ENCODE peak calls at places on chromosome X, in seven cellular contexts. H is HCT116, Z is K562, T is GM12878, B is SK-N-SH, Q is HepG2, E is H1. C is an unnamed sample.

GRCh38 chrX:133983243-133983973 is 2.0 kb downstream of the GPC3 start:
- DNase-seq in T (no peak), Z (no peak), B (no peak), E (no peak), Q (no peak), H (no peak), C (no peak)

GRCh38 chrX:13829995-13830394 is 13.1 kb upstream of the GPM6B start:
- DNase-seq in Z (no peak), E (no peak), Q (no peak), T (no peak), B (no peak), H (no peak), C (no peak)

GRCh38 chrX:150688911-150689451 is 4.2 kb upstream of the MTMR1 start:
- DNase-seq in E (no peak), T (no peak), H (peak; percentile 28), Q (peak; percentile 29), B (no peak), Z (no peak), C (peak; percentile 82)

GRCh38 chrX:41973208-41973607 is 49.9 kb upstream of the CASK start:
- DNase-seq in B (no peak), Z (no peak), T (no peak), H (no peak), Q (no peak), E (no peak), C (no peak)

GRCh38 chrX:23390979-23391378 is 56.3 kb downstream of the PTCHD1 start:
- DNase-seq in E (no peak), Q (no peak), H (no peak), Z (no peak), T (no peak), B (no peak), C (no peak)

GRCh38 chrX:115234220-115234557 is 293 bp upstream of the LRCH2 start:
- DNase-seq in B (no peak), E (no peak), Q (no peak), H (no peak), T (no peak), Z (no peak), C (no peak)

GRCh38 chrX:65920620-65921019 is 119.3 kb downstream of the VSIG4 start:
- DNase-seq in T (no peak), Z (no peak), Q (no peak), E (no peak), H (no peak), B (no peak), C (no peak)

GRCh38 chrX:152245231-152245630 is 106.9 kb upstream of the MAGEA10 start:
- DNase-seq in Z (no peak), T (no peak), Q (no peak), H (no peak), E (no peak), B (no peak), C (no peak)

GRCh38 chrX:72306851-72307645 is 1.3 kb upstream of the CITED1 start:
- DNase-seq in T (no peak), H (peak; percentile 22), E (no peak), Q (peak; percentile 17), Z (peak; percentile 57), B (peak; percentile 87), C (peak; percentile 59)

GRCh38 chrX:142998447-142999208 is 27.1 kb upstream of the SPANXN4 start:
- DNase-seq in T (no peak), Q (no peak), E (no peak), Z (no peak), B (no peak), H (no peak), C (peak; percentile 0)

GRCh38 chrX:101659601-101660063 is at the start of gene ARMCX2:
- DNase-seq in E (peak; percentile 52), Q (no peak), Z (no peak), H (no peak), B (peak; percentile 81), T (no peak), C (peak; percentile 65)

GRCh38 chrX:153824348-153824747 is 6.0 kb downstream of the PDZD4 start:
- DNase-seq in Z (no peak), T (no peak), E (no peak), B (peak; percentile 3), H (no peak), Q (no peak), C (no peak)

GRCh38 chrX:154511761-154512160 is 4.3 kb downstream of the FAM3A start:
- DNase-seq in Z (no peak), Q (no peak), T (no peak), E (no peak), B (no peak), H (no peak), C (no peak)

GRCh38 chrX:149867488-149867887 is 13.5 kb upstream of the MAGEA8 start:
- DNase-seq in B (no peak), Q (no peak), E (no peak), T (no peak), H (no peak), Z (no peak), C (no peak)

GRCh38 chrX:49137492-49137891 is 14.0 kb upstream of the GPKOW start:
- DNase-seq in T (no peak), Z (no peak), E (no peak), B (no peak), H (no peak), Q (peak; percentile 70), C (no peak)

GRCh38 chrX:110146521-110146920 is 143.6 kb downstream of the TMEM164 start:
- DNase-seq in T (no peak), Q (peak; percentile 45), H (peak; percentile 8), Z (peak; percentile 68), B (peak; percentile 55), E (peak; percentile 45), C (peak; percentile 54)

GRCh38 chrX:3757510-3758025 is 44.1 kb upstream of the PRKX start:
- DNase-seq in Q (no peak), Z (no peak), B (no peak), E (no peak), T (no peak), H (no peak), C (no peak)

GRCh38 chrX:41233988-41234387 is 100.0 kb upstream of the DDX3X start:
- DNase-seq in E (no peak), Q (no peak), B (no peak), H (no peak), Z (no peak), T (no peak), C (no peak)

GRCh38 chrX:12447448-12448154 is 309.3 kb downstream of the FRMPD4 start:
- DNase-seq in E (no peak), B (no peak), H (no peak), T (no peak), Z (no peak), Q (no peak), C (no peak)

GRCh38 chrX:104568304-104568915 is 2.4 kb downstream of the IL1RAPL2 start:
- DNase-seq in E (peak; percentile 41), Z (no peak), T (no peak), H (no peak), B (peak; percentile 1), Q (no peak), C (no peak)

GRCh38 chrX:111585337-111585736 is 73.9 kb downstream of the SERTM2 start:
- DNase-seq in Z (peak; percentile 5), H (no peak), Q (no peak), E (no peak), B (no peak), T (no peak), C (no peak)

DNA sequence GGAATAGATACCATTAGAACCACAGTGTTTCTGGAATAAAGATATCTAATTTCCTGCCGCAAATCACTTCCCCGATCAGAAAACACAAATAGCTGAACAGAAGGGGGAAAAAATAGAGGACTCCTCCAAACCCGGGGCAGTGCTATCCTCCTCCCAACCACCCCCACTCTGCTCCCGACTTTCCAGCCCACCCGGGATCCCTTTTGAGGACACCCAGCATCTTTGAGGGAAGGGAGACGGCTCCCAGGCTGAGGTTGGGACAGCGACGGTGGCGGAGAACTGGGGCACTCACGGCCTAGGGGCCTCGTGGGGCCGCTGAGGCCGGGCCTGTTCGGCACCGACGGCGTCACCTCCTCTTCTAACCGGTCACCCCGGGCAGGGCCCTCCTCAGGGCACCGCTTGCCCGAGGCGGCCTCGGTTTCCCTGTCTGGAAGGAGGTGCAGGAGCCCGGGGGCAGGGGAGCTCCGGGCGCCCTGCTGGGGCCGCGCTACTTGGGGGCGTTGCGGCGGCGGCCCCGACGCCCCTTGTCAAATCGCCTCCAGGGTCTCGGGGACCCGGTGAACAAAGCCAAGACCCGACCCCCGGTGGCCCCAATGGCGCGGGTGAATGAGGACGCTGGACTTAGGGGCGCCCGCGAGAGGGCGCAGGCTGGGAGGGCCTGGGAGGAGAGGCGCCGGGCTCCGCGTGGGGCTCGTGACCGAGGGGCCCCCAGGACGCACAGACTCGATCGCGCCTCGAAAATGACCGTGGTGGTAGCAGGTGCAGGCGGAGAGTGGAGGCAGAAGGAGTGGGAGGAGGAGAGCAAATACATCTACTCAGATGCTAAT is 6.9 kb upstream of the ARX start:
- DNase-seq in T (no peak), E (peak; percentile 52), B (no peak), Z (no peak), Q (no peak), H (no peak), C (no peak)
- TF ChIP-seq JUND in T (no peak), E (no peak), B (no peak), Z (no peak), Q (no peak), H (no peak), C (no peak)

DNA sequence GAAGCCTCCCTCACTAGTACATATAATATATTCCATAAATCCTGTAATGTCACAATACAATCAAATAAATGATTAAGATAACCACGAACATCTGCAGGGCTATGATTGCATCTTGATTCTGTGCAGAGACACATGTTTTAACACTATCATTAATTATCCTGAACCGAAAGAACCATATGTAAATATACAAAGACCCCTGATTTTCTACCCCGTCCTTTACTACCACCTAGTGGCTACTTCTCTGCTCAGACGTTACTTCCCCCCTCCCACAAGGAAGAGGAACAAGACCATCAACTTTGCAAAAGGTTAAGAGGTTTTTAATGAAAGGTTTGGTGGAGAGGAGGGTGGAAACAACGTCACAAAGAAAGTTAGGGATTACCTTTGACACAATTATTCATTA is 134.0 kb downstream of the COL4A6 start:
- DNase-seq in B (peak; percentile 9), Q (no peak), Z (peak; percentile 21), E (no peak), T (no peak), H (no peak), C (no peak)
- TF ChIP-seq JUND in B (no peak), Q (no peak), Z (no peak), E (no peak), T (no peak), H (no peak), C (no peak)

DNA sequence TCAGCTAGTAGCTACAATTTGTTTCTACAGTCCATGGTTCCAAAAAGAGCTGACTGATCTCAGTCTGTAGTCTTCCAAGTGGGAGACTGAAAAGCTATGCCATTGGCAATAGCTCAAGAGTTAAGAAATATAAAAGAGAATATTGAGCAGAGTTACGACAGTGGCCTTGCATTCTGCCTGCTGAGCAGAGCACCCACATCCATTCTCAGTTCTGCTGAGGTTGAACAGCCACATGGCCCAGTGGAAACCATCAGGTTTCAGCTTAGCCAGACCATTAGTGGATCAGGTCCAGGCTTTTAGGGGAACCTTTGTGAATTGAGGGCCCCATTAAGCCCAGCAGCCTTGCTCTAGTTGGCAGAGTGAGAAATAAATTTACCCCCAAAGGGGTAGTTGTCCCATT is 28.1 kb downstream of the ZNF81 start:
- DNase-seq in T (no peak), B (no peak), E (no peak), Z (no peak), Q (no peak), H (no peak), C (no peak)
- TF ChIP-seq JUND in T (no peak), B (no peak), E (no peak), Z (no peak), Q (no peak), H (no peak), C (no peak)

GRCh38 chrX:25003066-25003849 is 12.5 kb downstream of the ARX start:
- DNase-seq in B (no peak), Q (no peak), Z (no peak), E (no peak), H (no peak), T (no peak), C (no peak)
- TF ChIP-seq JUND in B (no peak), Q (no peak), Z (no peak), E (no peak), H (no peak), T (no peak), C (no peak)

GRCh38 chrX:70476934-70477733 is 32.5 kb downstream of the DLG3 start:
- DNase-seq in T (no peak), E (no peak), Q (no peak), B (no peak), H (peak; percentile 78), Z (peak; percentile 23), C (no peak)
- TF ChIP-seq JUND in T (no peak), E (peak; percentile 13), Q (no peak), B (peak; percentile 53), H (peak; percentile 62), Z (no peak), C (no peak)